ENCODE peak calls at places on chromosome 2, in four cellular contexts. T, B, Q and D are unnamed samples.

GRCh38 chr2:8002765-8003393 is 679.0 kb upstream of the ID2 start:
- DNase-seq in T (peak; percentile 5), B (no peak), Q (no peak), D (no peak)

GRCh38 chr2:174247474-174248186 is 702 bp downstream of the OLA1 start:
- DNase-seq in T (peak; percentile 52), B (no peak), Q (peak; percentile 17), D (peak; percentile 10)

GRCh38 chr2:219279151-219279915 is at the start of gene DNAJB2:
- DNase-seq in T (peak; percentile 97), B (peak; percentile 94), Q (peak; percentile 100), D (peak; percentile 99)

GRCh38 chr2:202154613-202155281 is 81.7 kb downstream of the KIAA2012 start:
- DNase-seq in T (no peak), B (no peak), Q (no peak), D (no peak)

GRCh38 chr2:47654790-47655562 is 128.0 kb upstream of the MSH6 start:
- DNase-seq in T (no peak), B (no peak), Q (peak; percentile 55), D (peak; percentile 53)

GRCh38 chr2:41853427-41854191 is 194.2 kb upstream of the PKDCC start:
- DNase-seq in T (peak; percentile 53), B (peak; percentile 79), Q (no peak), D (no peak)

GRCh38 chr2:120481446-120482194 is 135.7 kb downstream of the INHBB start:
- DNase-seq in T (no peak), B (no peak), Q (no peak), D (no peak)

GRCh38 chr2:127993659-127994058 is 34.2 kb downstream of the SAP130 start:
- DNase-seq in T (no peak), B (no peak), Q (no peak), D (no peak)

GRCh38 chr2:119476301-119477117 is 44.9 kb downstream of the TMEM37 start:
- DNase-seq in T (peak; percentile 72), B (peak; percentile 87), Q (peak; percentile 83), D (peak; percentile 68)

GRCh38 chr2:30373881-30374302 is 73.2 kb upstream of the LCLAT1 start:
- DNase-seq in T (no peak), B (no peak), Q (no peak), D (no peak)

GRCh38 chr2:28544405-28544914 is 48.6 kb downstream of the PLB1 start:
- DNase-seq in T (peak; percentile 20), B (no peak), Q (no peak), D (no peak)

GRCh38 chr2:191754103-191754502 is 76.2 kb downstream of the NABP1 start:
- DNase-seq in T (no peak), B (no peak), Q (no peak), D (no peak)

GRCh38 chr2:67828066-67828465 is 234.7 kb downstream of the C1D start:
- DNase-seq in T (no peak), B (no peak), Q (no peak), D (no peak)

GRCh38 chr2:48205137-48205798 is 299.0 kb upstream of the FBXO11 start:
- DNase-seq in T (peak; percentile 41), B (no peak), Q (no peak), D (no peak)

GRCh38 chr2:10835052-10835970 is 22.7 kb upstream of the PDIA6 start:
- DNase-seq in T (peak; percentile 77), B (peak; percentile 99), Q (peak; percentile 83), D (peak; percentile 81)

GRCh38 chr2:85551698-85552678 is 9.3 kb downstream of the GGCX start:
- DNase-seq in T (peak; percentile 88), B (peak; percentile 93), Q (peak; percentile 46), D (peak; percentile 44)

GRCh38 chr2:65722028-65722427 is 289.6 kb upstream of the SPRED2 start:
- DNase-seq in T (peak; percentile 62), B (no peak), Q (no peak), D (no peak)

GRCh38 chr2:151671198-151671597 is 63.1 kb downstream of the NEB start:
- DNase-seq in T (no peak), B (no peak), Q (no peak), D (no peak)

GRCh38 chr2:11798946-11799495 is 52.6 kb downstream of the LPIN1 start:
- DNase-seq in T (no peak), B (no peak), Q (no peak), D (no peak)

GRCh38 chr2:240095556-240096523 is 40.3 kb downstream of the COPS9 start:
- DNase-seq in T (no peak), B (peak; percentile 71), Q (no peak), D (no peak)

GRCh38 chr2:106144621-106145331 is 49.3 kb downstream of the UXS1 start:
- DNase-seq in T (no peak), B (no peak), Q (no peak), D (no peak)

GRCh38 chr2:212193066-212193465 is 345.5 kb downstream of the ERBB4 start:
- DNase-seq in T (no peak), B (no peak), Q (no peak), D (no peak)

GRCh38 chr2:197517150-197517549 is 1.3 kb downstream of the MOB4 start:
- DNase-seq in T (no peak), B (no peak), Q (no peak), D (no peak)

GRCh38 chr2:236551843-236552542 is 17.6 kb upstream of the ACKR3 start:
- DNase-seq in T (no peak), B (no peak), Q (no peak), D (no peak)

GRCh38 chr2:191832668-191833067 is 14.2 kb downstream of the CAVIN2 start:
- DNase-seq in T (no peak), B (no peak), Q (no peak), D (no peak)

GRCh38 chr2:201980389-201980821 is 53.2 kb upstream of the FZD7 start:
- DNase-seq in T (no peak), B (no peak), Q (no peak), D (no peak)

GRCh38 chr2:52070665-52071064 is 1038.7 kb upstream of the NRXN1 start:
- DNase-seq in T (no peak), B (no peak), Q (no peak), D (no peak)

GRCh38 chr2:210169871-210170441 is 1.3 kb downstream of the KANSL1L start:
- DNase-seq in T (no peak), B (no peak), Q (no peak), D (no peak)

GRCh38 chr2:104447831-104448434 is 406.0 kb upstream of the POU3F3 start:
- DNase-seq in T (no peak), B (no peak), Q (no peak), D (no peak)

GRCh38 chr2:172974762-172975161 is 100.9 kb upstream of the MAP3K20 start:
- DNase-seq in T (no peak), B (no peak), Q (no peak), D (no peak)
- TF ChIP-seq POLR2AphosphoS5 in T (no peak), B (no peak), Q (no peak), D (no peak)

DNA sequence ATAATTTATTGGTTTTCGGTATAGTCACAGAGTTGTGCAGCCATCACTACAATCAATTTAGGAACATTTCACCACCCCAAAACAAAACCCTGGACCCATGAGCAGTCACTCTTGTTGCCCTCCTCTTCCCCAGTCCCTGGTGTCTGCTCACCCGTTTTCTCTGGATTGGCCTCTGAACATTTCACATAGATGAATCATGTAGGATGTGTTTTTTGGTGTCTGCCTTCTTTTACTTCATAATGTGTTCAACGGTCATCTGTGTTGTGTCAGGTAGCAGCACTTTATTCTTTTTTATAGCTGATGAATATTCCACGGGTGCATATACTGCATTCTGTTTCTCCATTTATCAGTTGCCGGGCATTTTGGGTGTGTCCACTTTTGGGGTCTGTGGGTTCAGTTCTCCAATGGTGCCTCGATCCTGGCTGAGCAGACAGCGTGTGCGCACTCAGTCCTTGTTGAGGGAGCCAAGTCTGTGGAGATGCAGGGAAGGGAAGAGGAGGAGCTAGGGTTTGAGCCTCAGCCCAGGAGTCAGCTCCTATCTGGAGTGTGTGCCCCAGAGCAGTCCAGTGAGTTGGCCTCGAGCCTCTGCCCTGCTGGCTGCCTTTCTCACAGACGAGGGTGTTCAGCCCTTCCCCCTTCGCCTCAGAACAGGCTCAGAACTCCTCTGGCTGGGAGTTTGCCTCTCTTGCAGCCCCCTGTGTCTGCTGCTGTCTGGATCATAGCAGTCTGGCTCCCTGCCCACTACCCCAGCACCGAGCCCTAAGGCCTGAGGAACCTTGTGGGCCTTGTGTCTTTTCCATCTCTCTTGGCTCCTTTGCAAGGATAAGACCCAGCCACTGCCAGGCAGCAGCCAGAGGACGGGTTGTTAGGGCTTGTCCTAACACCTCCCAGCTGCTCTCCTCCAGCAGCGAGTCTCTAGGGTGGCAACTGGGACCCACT is 18.0 kb downstream of the C2orf74 start:
- DNase-seq in T (peak; percentile 47), B (no peak), Q (no peak), D (no peak)
- TF ChIP-seq POLR2A in T (no peak), B (no peak), Q (no peak), D (no peak)

GRCh38 chr2:98278074-98278473 is 68.2 kb upstream of the CNGA3 start:
- DNase-seq in T (no peak), B (no peak), Q (no peak), D (no peak)
- TF ChIP-seq TAF1 in T (no peak), B (no peak), Q (no peak), D (no peak)

DNA sequence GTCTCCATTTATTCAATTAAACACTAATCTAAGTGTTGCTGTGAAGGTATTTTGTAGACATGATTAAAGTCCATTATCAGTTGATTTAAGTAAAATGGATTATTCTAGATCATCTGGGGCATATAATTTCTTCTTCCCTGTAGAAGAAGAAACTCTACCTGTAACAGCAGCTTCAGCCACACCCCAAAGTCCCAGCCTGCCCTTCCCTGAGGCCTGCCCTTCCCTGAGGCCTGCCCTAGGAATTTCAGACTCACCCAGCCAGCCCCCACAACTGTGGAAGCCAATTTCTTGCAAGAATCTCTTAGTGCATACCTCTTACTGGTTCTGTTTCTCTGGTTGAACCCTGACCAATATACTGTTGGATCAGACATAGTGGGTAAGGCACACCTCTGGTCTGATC is 13.4 kb upstream of the LAPTM4A start:
- DNase-seq in T (no peak), B (no peak), Q (no peak), D (no peak)
- TF ChIP-seq POLR2AphosphoS5 in T (no peak), B (no peak), Q (no peak), D (no peak)